ENCODE peak calls at places on chromosome 5, in seven cellular contexts. D, C, M, P, Y, J and V are unnamed samples.

GRCh38 chr5:35415305-35415704 is 185.0 kb upstream of the PRLR start:
- DNase-seq in D (no peak), C (no peak), M (no peak), P (no peak), Y (no peak), J (no peak), V (no peak)

GRCh38 chr5:3317051-3317795 is 278.4 kb upstream of the IRX1 start:
- DNase-seq in D (no peak), C (no peak), M (no peak), P (no peak), Y (peak), J (no peak), V (no peak)

GRCh38 chr5:150647275-150648251 is 7.1 kb downstream of the SYNPO start:
- DNase-seq in D (no peak), C (no peak), M (no peak), P (peak), Y (peak), J (no peak), V (no peak)

GRCh38 chr5:122493091-122493775 is 181.2 kb downstream of the SNCAIP start:
- DNase-seq in D (peak), C (no peak), M (no peak), P (no peak), Y (no peak), J (no peak), V (no peak)

GRCh38 chr5:131640043-131640856 is 5.2 kb upstream of the RAPGEF6 start:
- DNase-seq in D (no peak), C (peak), M (peak), P (no peak), Y (no peak), J (no peak), V (no peak)

GRCh38 chr5:141611289-141611688 is 7.5 kb downstream of the DIAPH1 start:
- DNase-seq in D (no peak), C (no peak), M (no peak), P (no peak), Y (no peak), J (no peak), V (no peak)

GRCh38 chr5:40676643-40677333 is 2.9 kb upstream of the PTGER4 start:
- DNase-seq in D (peak), C (no peak), M (peak), P (peak), Y (no peak), J (no peak), V (no peak)

GRCh38 chr5:167861931-167862426 is 429.5 kb upstream of the WWC1 start:
- DNase-seq in D (no peak), C (no peak), M (no peak), P (no peak), Y (no peak), J (no peak), V (no peak)

GRCh38 chr5:142478116-142478515 is 153.3 kb upstream of the SPRY4 start:
- DNase-seq in D (no peak), C (no peak), M (no peak), P (no peak), Y (no peak), J (no peak), V (no peak)

GRCh38 chr5:34030058-34030457 is 13.0 kb downstream of the C1QTNF3 start:
- DNase-seq in D (no peak), C (no peak), M (no peak), P (no peak), Y (no peak), J (no peak), V (no peak)

GRCh38 chr5:136000937-136001336 is 27.9 kb upstream of the TGFBI start:
- DNase-seq in D (no peak), C (no peak), M (no peak), P (no peak), Y (no peak), J (no peak), V (no peak)

GRCh38 chr5:43008369-43009158 is 31.6 kb downstream of the ANXA2R start:
- DNase-seq in D (peak), C (peak), M (peak), P (peak), Y (peak), J (peak), V (peak)

GRCh38 chr5:11905209-11905608 is 963 bp upstream of the CTNND2 start:
- DNase-seq in D (no peak), C (no peak), M (no peak), P (no peak), Y (no peak), J (no peak), V (no peak)

DNA sequence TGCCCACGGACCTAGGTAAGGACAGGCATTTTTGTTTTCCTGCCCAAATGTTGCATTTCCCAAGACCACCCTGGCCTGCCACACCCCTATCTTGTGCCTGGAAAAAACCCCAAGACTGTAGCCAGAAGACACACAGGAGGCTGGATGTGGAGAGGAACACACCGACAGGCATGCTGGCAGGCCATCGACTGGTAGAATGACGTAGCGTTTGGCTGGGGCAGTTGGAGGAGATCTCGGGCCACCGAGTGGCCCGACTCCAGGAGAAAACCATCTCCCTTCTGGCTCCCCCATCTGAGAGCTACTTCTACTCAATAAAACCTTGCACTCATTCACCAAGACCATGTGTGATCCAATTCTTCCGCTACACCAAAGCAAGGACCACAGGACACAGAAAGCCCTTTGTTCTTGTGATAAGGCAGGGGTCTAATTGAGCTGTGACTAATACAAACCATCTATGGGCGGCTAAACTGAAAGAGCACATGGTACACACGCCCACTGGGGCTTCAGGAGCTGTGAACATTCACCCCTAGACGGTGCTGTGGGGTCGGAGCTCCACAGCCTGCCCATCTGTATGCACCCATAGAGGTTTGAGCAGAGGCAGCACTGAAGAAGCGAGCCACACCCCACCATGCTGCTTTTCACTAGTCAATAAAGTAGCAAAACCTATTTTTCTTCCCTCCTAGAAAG is 38.9 kb upstream of the N4BP3 start:
- DNase-seq in D (no peak), C (no peak), M (no peak), P (no peak), Y (no peak), J (no peak), V (no peak)
- TF ChIP-seq CTCF in D (no peak), C (no peak), M (no peak), P (no peak), Y (no peak), J (no peak), V (no peak)

GRCh38 chr5:102792705-102793104 is 37.6 kb downstream of the PAM start:
- DNase-seq in D (no peak), C (no peak), M (no peak), P (peak), Y (no peak), J (no peak), V (no peak)
- TF ChIP-seq CTCF in D (peak), C (peak), M (no peak), P (peak), Y (no peak), J (no peak), V (no peak)

GRCh38 chr5:97041239-97041638 is 101.2 kb downstream of the LIX1 start:
- DNase-seq in D (no peak), C (no peak), M (no peak), P (no peak), Y (no peak), J (no peak), V (no peak)

GRCh38 chr5:97046270-97046982 is 96.0 kb downstream of the LIX1 start:
- DNase-seq in D (no peak), C (no peak), M (no peak), P (peak), Y (no peak), J (no peak), V (no peak)

GRCh38 chr5:97042981-97043380 is 99.4 kb downstream of the LIX1 start:
- DNase-seq in D (no peak), C (no peak), M (no peak), P (no peak), Y (no peak), J (no peak), V (no peak)

GRCh38 chr5:97043511-97043910 is 98.9 kb downstream of the LIX1 start:
- DNase-seq in D (no peak), C (no peak), M (no peak), P (no peak), Y (no peak), J (no peak), V (no peak)

GRCh38 chr5:97044057-97044456 is 98.4 kb downstream of the LIX1 start:
- DNase-seq in D (peak), C (no peak), M (no peak), P (peak), Y (no peak), J (no peak), V (no peak)
- TF ChIP-seq CTCF in D (peak), C (no peak), M (no peak), P (peak), Y (no peak), J (peak), V (no peak)

DNA sequence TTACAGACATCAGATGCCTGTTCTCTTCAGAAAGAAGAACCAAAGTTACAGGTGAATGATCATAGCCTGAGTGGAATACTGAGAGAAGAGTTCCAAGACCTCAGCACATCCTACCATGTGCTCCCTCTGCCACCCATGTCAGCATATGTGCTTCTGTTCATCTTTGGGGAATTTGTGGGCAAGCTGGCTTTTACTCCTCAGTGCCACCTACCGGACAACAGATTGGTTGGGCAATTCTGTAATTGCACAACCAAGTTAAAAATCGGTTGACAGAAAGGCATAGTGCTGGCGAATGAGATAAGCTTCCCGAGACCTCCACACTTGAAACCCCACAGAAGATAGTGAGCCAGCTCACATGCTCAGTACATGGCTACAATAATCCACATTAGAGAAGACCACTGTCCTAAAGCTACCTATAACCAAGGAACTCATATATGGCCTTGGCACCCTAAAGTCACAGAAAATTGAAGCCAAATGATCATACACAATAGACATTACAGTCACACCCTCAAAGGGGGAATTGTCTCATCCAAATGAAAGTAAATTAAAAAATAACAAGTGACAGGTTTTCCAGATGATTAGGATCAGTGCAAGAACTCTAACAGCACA is 1238.0 kb upstream of the NUDT12 start:
- DNase-seq in D (peak), C (no peak), M (no peak), P (no peak), Y (no peak), J (no peak), V (no peak)
- TF ChIP-seq CTCF in D (peak), C (no peak), M (no peak), P (peak), Y (no peak), J (no peak), V (no peak)

DNA sequence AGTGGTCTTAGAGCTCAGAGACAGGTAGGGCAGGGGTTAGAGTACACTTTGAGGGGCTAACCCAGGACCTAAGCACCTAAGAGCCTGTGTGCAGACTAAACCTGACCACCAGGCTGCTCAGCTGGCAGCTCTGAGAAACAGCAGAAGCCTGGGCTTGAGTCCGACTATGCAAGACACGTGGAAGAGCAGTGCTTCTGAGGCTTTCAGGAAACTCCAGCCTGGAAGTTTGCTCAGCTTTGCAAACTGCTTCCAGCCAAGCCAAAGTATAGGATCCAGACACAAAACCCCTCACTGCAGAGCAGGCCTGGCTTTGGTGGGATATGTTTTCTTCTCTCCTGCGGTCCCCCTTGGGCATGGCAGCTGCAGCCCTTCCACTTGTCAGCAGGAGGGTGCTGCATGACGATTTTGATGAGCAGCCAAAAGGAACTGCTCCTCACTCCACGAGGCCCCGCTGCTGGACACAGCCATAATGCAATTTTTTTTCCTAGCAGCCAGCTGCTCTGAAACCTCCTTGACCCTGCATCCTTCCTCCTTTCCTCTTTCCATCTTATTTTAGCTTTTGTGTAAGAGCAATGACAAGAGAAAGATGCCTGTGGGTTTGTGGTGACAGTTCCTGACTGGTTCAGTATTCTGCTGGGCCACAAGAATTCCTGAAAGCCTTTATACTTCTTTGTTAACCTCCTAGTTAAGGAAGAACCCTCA is 123.1 kb downstream of the LIFR start:
- DNase-seq in D (no peak), C (no peak), M (no peak), P (peak), Y (peak), J (no peak), V (no peak)
- TF ChIP-seq CTCF in D (peak), C (no peak), M (no peak), P (no peak), Y (no peak), J (no peak), V (no peak)

DNA sequence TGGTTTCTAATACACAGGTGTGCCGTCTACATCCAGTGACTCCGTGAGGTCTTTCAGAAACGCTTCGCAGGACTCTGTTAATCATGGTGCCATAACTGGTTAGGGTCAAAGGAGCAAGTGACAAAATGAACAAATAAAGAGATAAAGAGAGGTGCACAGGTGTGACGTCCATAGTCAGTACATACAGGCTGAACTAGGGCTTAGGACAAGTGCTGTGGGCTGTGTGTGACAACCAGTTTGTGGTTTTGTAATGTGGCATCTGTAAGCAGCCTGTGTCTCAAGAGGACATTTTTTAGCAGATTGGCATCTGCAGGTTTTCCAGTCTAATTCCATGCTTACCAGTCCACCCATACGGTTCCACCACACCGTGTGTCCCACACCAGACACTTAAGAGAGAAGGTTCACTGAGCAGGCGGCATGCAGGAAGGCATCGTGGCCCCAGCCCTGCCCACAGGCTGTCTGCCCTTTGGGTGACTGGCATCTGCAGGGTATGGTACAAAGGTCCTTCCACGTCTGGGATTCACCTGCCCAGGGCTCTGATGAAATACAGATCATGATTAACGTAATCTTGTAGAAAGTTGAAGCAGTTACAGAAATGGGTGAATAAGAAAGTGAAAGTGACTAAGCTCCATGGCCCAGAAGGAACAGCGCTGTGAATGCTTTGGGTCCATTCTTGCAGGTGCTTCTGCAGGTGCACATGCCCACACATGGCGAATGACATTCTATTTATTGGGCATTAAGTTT is 26.9 kb downstream of the SRD5A1 start:
- DNase-seq in D (no peak), C (peak), M (no peak), P (no peak), Y (no peak), J (peak), V (no peak)
- TF ChIP-seq CTCF in D (no peak), C (no peak), M (no peak), P (no peak), Y (no peak), J (no peak), V (no peak)